ENCODE peak calls at places on chromosomes 6 and 20, in six cellular contexts. One of them, this sample, is unnamed. For H3K4me1, the result is how much of the 10 kb centered on the place peaks cover.

GRCh38 chr6:57305754-57306153 is 11.7 kb upstream of the PRIM2 start:
- DNase-seq in GM23248: peak
- DNase-seq in OCI-LY7: no peak
- DNase-seq in GM23338: no peak
- DNase-seq in HCT116: no peak
- DNase-seq in neural progenitor cell: no peak
- DNase-seq in this sample: no peak

GRCh38 chr6:159578629-159579028 is 114.4 kb downstream of the SOD2 start:
- DNase-seq in neural progenitor cell: no peak
- DNase-seq in GM23338: no peak
- DNase-seq in OCI-LY7: no peak
- DNase-seq in HCT116: no peak
- DNase-seq in GM23248: no peak
- DNase-seq in this sample: no peak

GRCh38 chr6:68919537-68919936 is 284.5 kb downstream of the ADGRB3 start:
- DNase-seq in HCT116: no peak
- DNase-seq in GM23338: no peak
- DNase-seq in GM23248: no peak
- DNase-seq in OCI-LY7: no peak
- DNase-seq in neural progenitor cell: no peak
- DNase-seq in this sample: no peak

GRCh38 chr20:19070681-19071441 is 141.6 kb upstream of the SLC24A3 start:
- DNase-seq in neural progenitor cell: no peak
- DNase-seq in OCI-LY7: peak
- DNase-seq in HCT116: no peak
- DNase-seq in GM23248: no peak
- DNase-seq in GM23338: no peak
- DNase-seq in this sample: no peak

GRCh38 chr6:122393339-122393896 is 6.0 kb upstream of the HSF2 start:
- DNase-seq in GM23248: peak
- DNase-seq in GM23338: no peak
- DNase-seq in HCT116: no peak
- DNase-seq in OCI-LY7: no peak
- DNase-seq in neural progenitor cell: peak
- DNase-seq in this sample: no peak

GRCh38 chr6:146770965-146771735 is 172.4 kb downstream of the ADGB start:
- DNase-seq in neural progenitor cell: no peak
- DNase-seq in GM23248: peak
- DNase-seq in HCT116: no peak
- DNase-seq in GM23338: no peak
- DNase-seq in OCI-LY7: peak
- DNase-seq in this sample: no peak

GRCh38 chr6:44800171-44800671 is 412.7 kb downstream of the CDC5L start:
- DNase-seq in neural progenitor cell: peak
- DNase-seq in OCI-LY7: no peak
- DNase-seq in GM23248: peak
- DNase-seq in HCT116: no peak
- DNase-seq in GM23338: no peak
- DNase-seq in this sample: no peak

GRCh38 chr6:21305827-21306469 is 287.6 kb upstream of the SOX4 start:
- DNase-seq in GM23248: peak
- DNase-seq in GM23338: no peak
- DNase-seq in OCI-LY7: no peak
- DNase-seq in neural progenitor cell: no peak
- DNase-seq in HCT116: no peak
- DNase-seq in this sample: no peak

GRCh38 chr6:14728396-14729024 is 517.4 kb upstream of the JARID2 start:
- DNase-seq in neural progenitor cell: no peak
- DNase-seq in GM23338: no peak
- DNase-seq in HCT116: no peak
- DNase-seq in OCI-LY7: peak
- DNase-seq in GM23248: peak
- DNase-seq in this sample: no peak

GRCh38 chr6:147958683-147959082 is 384.0 kb upstream of the SASH1 start:
- DNase-seq in OCI-LY7: no peak
- DNase-seq in GM23248: no peak
- DNase-seq in GM23338: no peak
- DNase-seq in neural progenitor cell: no peak
- DNase-seq in HCT116: no peak
- DNase-seq in this sample: no peak

GRCh38 chr20:53575481-53576194 is 18.0 kb downstream of the ZNF217 start:
- DNase-seq in GM23338: no peak
- DNase-seq in GM23248: no peak
- DNase-seq in HCT116: no peak
- DNase-seq in neural progenitor cell: no peak
- DNase-seq in OCI-LY7: no peak
- DNase-seq in this sample: no peak

GRCh38 chr20:15792855-15793254 is 780.4 kb downstream of the KIF16B start:
- DNase-seq in GM23338: no peak
- DNase-seq in neural progenitor cell: no peak
- DNase-seq in HCT116: no peak
- DNase-seq in OCI-LY7: no peak
- DNase-seq in GM23248: no peak
- DNase-seq in this sample: no peak

GRCh38 chr6:35718911-35719381 is 17.9 kb upstream of the ARMC12 start:
- DNase-seq in OCI-LY7: peak
- DNase-seq in GM23338: no peak
- DNase-seq in GM23248: no peak
- DNase-seq in neural progenitor cell: no peak
- DNase-seq in HCT116: no peak
- DNase-seq in this sample: no peak

GRCh38 chr6:136517002-136517401 is 33.2 kb downstream of the MAP7 start:
- DNase-seq in neural progenitor cell: no peak
- DNase-seq in OCI-LY7: no peak
- DNase-seq in GM23248: peak
- DNase-seq in GM23338: no peak
- DNase-seq in HCT116: no peak
- DNase-seq in this sample: no peak

GRCh38 chr6:3888153-3888957 is 39.2 kb downstream of the FAM50B start:
- DNase-seq in HCT116: no peak
- DNase-seq in OCI-LY7: no peak
- DNase-seq in GM23338: no peak
- DNase-seq in GM23248: peak
- DNase-seq in neural progenitor cell: no peak
- DNase-seq in this sample: no peak

GRCh38 chr6:17207281-17207680 is 73.9 kb upstream of the RBM24 start:
- DNase-seq in GM23338: no peak
- DNase-seq in neural progenitor cell: no peak
- DNase-seq in GM23248: no peak
- DNase-seq in OCI-LY7: no peak
- DNase-seq in HCT116: no peak
- DNase-seq in this sample: no peak
- H3K4me1 ChIP-seq in GM23338: under half
- H3K4me1 ChIP-seq in neural progenitor cell: under half
- H3K4me1 ChIP-seq in GM23248: under half
- H3K4me1 ChIP-seq in OCI-LY7: under half
- H3K4me1 ChIP-seq in HCT116: under half
- H3K4me1 ChIP-seq in this sample: under half

DNA sequence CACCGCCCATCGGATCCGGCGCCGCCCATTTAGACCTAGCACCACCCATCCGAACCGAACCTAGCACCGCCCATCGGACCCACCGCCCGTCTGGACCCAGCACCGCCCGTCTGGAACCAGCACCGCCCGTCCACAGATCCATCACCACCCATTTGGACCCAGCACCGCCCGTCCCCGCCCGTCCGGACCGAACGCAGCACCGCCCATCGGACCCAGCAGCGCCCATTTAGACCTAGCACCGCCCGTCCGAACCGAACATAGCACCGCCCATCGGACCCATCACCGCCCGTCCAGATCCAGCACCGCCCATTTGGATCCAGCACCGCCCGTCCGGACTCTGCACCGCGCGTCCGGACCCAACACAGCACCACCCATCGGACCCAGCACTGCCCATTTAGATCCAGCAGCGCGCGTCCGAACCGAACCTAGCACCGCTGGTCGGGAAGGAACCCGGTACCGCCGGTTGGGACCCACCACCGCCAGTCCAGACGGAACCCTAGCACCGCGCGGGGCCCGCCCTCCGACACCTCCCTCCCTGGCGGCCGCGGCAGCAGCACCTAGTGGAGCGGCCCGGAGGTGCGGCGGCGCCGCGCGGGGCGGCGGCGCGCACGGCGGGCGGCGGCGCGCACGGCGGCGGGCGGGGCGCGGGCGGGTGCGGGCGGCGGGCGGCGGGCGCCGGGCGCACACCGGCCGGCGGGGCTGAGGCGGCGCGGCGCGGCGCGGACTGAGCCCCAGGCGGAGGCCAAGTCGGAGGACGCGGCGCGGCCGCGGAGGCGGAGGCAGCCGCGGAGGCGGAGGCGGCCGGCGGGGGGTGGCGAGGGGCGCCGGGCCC is at the start of gene AFDN:
- DNase-seq in neural progenitor cell: peak
- DNase-seq in OCI-LY7: peak
- DNase-seq in GM23248: peak
- DNase-seq in HCT116: no peak
- DNase-seq in GM23338: peak
- DNase-seq in this sample: peak
- TF ChIP-seq EZH2phosphoT487 in neural progenitor cell: no peak
- TF ChIP-seq EZH2phosphoT487 in OCI-LY7: no peak
- TF ChIP-seq EZH2phosphoT487 in GM23248: no peak
- TF ChIP-seq EZH2phosphoT487 in HCT116: no peak
- TF ChIP-seq EZH2phosphoT487 in GM23338: no peak
- TF ChIP-seq EZH2phosphoT487 in this sample: no peak

DNA sequence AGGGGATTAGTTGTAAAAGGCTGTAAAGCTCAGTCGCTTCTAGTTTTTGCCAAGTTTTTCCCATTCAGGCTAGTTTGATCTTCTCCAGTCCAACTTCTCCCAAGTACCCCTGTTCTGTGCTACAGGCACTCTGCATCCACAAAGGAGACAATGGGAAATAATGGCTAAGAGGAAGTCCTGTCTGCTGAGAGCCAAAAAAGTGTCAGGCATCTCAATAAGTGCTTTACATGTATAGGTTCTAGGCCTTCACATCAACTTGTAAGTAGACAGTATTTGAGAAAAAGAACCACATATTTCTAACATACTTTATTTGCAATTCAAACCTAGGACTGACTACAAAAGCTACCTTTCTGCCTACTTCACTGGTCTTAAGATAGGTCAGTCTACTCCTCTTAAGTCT is 4.9 kb downstream of the HTR1B start:
- DNase-seq in HCT116: no peak
- DNase-seq in GM23338: no peak
- DNase-seq in GM23248: no peak
- DNase-seq in neural progenitor cell: no peak
- DNase-seq in OCI-LY7: no peak
- DNase-seq in this sample: no peak
- H3K4me1 ChIP-seq in HCT116: under half
- H3K4me1 ChIP-seq in GM23338: under half
- H3K4me1 ChIP-seq in GM23248: under half
- H3K4me1 ChIP-seq in neural progenitor cell: under half
- H3K4me1 ChIP-seq in OCI-LY7: under half
- H3K4me1 ChIP-seq in this sample: under half

DNA sequence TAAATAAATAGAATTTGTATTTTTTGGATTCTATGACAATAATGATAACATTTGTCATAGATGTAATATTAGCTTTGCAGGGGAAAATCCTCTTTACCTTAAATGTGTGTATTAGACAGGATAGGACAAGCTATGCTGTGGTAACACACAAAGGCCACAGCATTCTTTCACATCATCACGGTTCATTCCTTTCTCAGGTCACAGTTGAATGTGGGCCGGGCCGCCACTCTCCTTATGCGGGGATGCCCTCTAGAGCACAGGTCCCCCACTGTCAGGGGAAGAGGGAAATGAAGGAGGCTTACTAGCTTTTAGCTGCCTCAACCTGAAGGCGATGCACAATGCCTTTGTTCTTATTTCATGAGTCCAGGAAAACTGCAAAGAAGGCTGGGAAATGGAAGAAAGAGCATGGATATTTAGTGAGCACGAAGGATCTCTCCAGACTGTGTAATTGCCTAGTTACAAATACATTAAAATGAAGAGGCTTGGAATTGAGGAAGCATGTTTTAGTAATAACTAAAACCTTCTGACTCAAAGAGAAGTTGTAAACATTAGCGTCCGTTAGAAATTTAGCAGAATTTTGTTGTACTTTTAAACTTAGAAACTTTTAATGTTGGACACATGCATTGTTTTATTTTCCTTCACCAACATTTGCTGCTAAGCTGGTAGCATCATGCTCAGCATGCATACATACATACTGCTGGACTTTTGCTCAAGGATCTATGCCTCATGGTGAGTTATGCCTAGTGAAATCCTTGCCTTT is 248.9 kb upstream of the FOXQ1 start:
- DNase-seq in GM23338: peak
- DNase-seq in GM23248: peak
- DNase-seq in HCT116: no peak
- DNase-seq in OCI-LY7: no peak
- DNase-seq in neural progenitor cell: peak
- DNase-seq in this sample: no peak
- TF ChIP-seq EZH2phosphoT487 in GM23338: no peak
- TF ChIP-seq EZH2phosphoT487 in GM23248: no peak
- TF ChIP-seq EZH2phosphoT487 in HCT116: no peak
- TF ChIP-seq EZH2phosphoT487 in OCI-LY7: no peak
- TF ChIP-seq EZH2phosphoT487 in neural progenitor cell: no peak
- TF ChIP-seq EZH2phosphoT487 in this sample: no peak

GRCh38 chr20:2875690-2876203 is 2.5 kb downstream of the PTPRA start:
- DNase-seq in HCT116: no peak
- DNase-seq in GM23338: no peak
- DNase-seq in neural progenitor cell: no peak
- DNase-seq in OCI-LY7: no peak
- DNase-seq in GM23248: no peak
- DNase-seq in this sample: no peak
- H3K4me1 ChIP-seq in HCT116: under half
- H3K4me1 ChIP-seq in GM23338: under half
- H3K4me1 ChIP-seq in neural progenitor cell: under half
- H3K4me1 ChIP-seq in OCI-LY7: under half
- H3K4me1 ChIP-seq in GM23248: under half
- H3K4me1 ChIP-seq in this sample: under half

DNA sequence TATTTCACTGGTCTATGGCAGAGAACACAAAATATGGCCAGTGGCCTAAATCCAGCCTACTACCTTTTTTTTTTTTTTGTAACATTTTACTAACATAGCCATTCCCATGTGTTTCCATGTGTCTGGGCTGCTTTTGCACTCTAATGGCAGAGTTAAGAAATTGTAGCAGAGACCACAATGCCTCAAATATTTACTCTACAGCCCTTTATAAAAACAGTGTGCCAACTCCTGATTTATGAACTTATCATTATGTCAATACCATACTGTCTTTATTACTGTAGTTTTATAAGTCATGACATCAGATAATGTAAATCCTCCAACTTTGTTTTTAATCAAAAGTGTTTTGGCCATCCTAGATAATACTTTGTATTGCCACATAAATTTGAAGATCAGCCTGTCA is 27.4 kb upstream of the CAP2 start:
- DNase-seq in neural progenitor cell: no peak
- DNase-seq in GM23248: no peak
- DNase-seq in HCT116: no peak
- DNase-seq in GM23338: no peak
- DNase-seq in OCI-LY7: no peak
- DNase-seq in this sample: no peak
- TF ChIP-seq EZH2phosphoT487 in neural progenitor cell: no peak
- TF ChIP-seq EZH2phosphoT487 in GM23248: no peak
- TF ChIP-seq EZH2phosphoT487 in HCT116: no peak
- TF ChIP-seq EZH2phosphoT487 in GM23338: no peak
- TF ChIP-seq EZH2phosphoT487 in OCI-LY7: no peak
- TF ChIP-seq EZH2phosphoT487 in this sample: no peak

This sample was measured in MM.1S.